ENCODE peak calls at places on chromosomes 2 and 18, in nine cellular contexts. One of them, this sample, is unnamed.

GRCh38 chr2:60335533-60336237 is 217.8 kb downstream of the BCL11A start:
- DNase-seq in Peyer's patch: no peak
- DNase-seq in ovary: no peak
- DNase-seq in K562: no peak
- DNase-seq in fibroblast of lung: no peak
- DNase-seq in left ventricle myocardium inferior: no peak
- DNase-seq in neural progenitor cell: no peak
- DNase-seq in pancreas: peak; percentile 29
- DNase-seq in GM23338: no peak
- DNase-seq in this sample: no peak

GRCh38 chr2:18105929-18106328 is 227.5 kb downstream of the KCNS3 start:
- DNase-seq in K562: no peak
- DNase-seq in left ventricle myocardium inferior: no peak
- DNase-seq in GM23338: no peak
- DNase-seq in fibroblast of lung: no peak
- DNase-seq in ovary: no peak
- DNase-seq in Peyer's patch: no peak
- DNase-seq in pancreas: no peak
- DNase-seq in neural progenitor cell: no peak
- DNase-seq in this sample: no peak

GRCh38 chr2:145546091-145546490 is 1026.2 kb upstream of the ZEB2 start:
- DNase-seq in K562: peak; percentile 9
- DNase-seq in left ventricle myocardium inferior: no peak
- DNase-seq in pancreas: no peak
- DNase-seq in Peyer's patch: no peak
- DNase-seq in GM23338: no peak
- DNase-seq in fibroblast of lung: peak; percentile 60
- DNase-seq in ovary: no peak
- DNase-seq in neural progenitor cell: no peak
- DNase-seq in this sample: no peak

GRCh38 chr2:111207892-111208291 is 87.2 kb downstream of the BCL2L11 start:
- DNase-seq in left ventricle myocardium inferior: no peak
- DNase-seq in neural progenitor cell: no peak
- DNase-seq in fibroblast of lung: no peak
- DNase-seq in ovary: no peak
- DNase-seq in K562: no peak
- DNase-seq in pancreas: no peak
- DNase-seq in GM23338: no peak
- DNase-seq in Peyer's patch: no peak
- DNase-seq in this sample: no peak

GRCh38 chr2:120901213-120901612 is 165.5 kb downstream of the GLI2 start:
- DNase-seq in pancreas: no peak
- DNase-seq in left ventricle myocardium inferior: peak; percentile 10
- DNase-seq in GM23338: no peak
- DNase-seq in fibroblast of lung: no peak
- DNase-seq in K562: no peak
- DNase-seq in neural progenitor cell: no peak
- DNase-seq in ovary: no peak
- DNase-seq in Peyer's patch: no peak
- DNase-seq in this sample: no peak

GRCh38 chr18:79922971-79923411 is 28.5 kb downstream of the SLC66A2 start:
- DNase-seq in GM23338: no peak
- DNase-seq in pancreas: no peak
- DNase-seq in left ventricle myocardium inferior: no peak
- DNase-seq in Peyer's patch: peak; percentile 31
- DNase-seq in ovary: peak; percentile 18
- DNase-seq in K562: no peak
- DNase-seq in fibroblast of lung: no peak
- DNase-seq in neural progenitor cell: no peak
- DNase-seq in this sample: no peak

GRCh38 chr18:47756364-47757016 is 174.0 kb downstream of the SMAD2 start:
- DNase-seq in Peyer's patch: peak; percentile 80
- DNase-seq in GM23338: peak; percentile 85
- DNase-seq in pancreas: peak; percentile 69
- DNase-seq in neural progenitor cell: peak; percentile 83
- DNase-seq in left ventricle myocardium inferior: peak; percentile 42
- DNase-seq in fibroblast of lung: peak; percentile 43
- DNase-seq in ovary: peak; percentile 39
- DNase-seq in K562: peak; percentile 50
- DNase-seq in this sample: peak; percentile 51

GRCh38 chr2:144674071-144674470 is 154.2 kb upstream of the ZEB2 start:
- DNase-seq in ovary: no peak
- DNase-seq in left ventricle myocardium inferior: no peak
- DNase-seq in GM23338: no peak
- DNase-seq in Peyer's patch: no peak
- DNase-seq in pancreas: no peak
- DNase-seq in neural progenitor cell: no peak
- DNase-seq in fibroblast of lung: no peak
- DNase-seq in K562: no peak
- DNase-seq in this sample: no peak

GRCh38 chr2:177717831-177718618 is 325.5 kb downstream of the AGPS start:
- DNase-seq in neural progenitor cell: no peak
- DNase-seq in pancreas: no peak
- DNase-seq in left ventricle myocardium inferior: no peak
- DNase-seq in GM23338: peak; percentile 37
- DNase-seq in Peyer's patch: no peak
- DNase-seq in K562: peak; percentile 27
- DNase-seq in fibroblast of lung: no peak
- DNase-seq in ovary: no peak
- DNase-seq in this sample: no peak

GRCh38 chr2:215435261-215435808 is 533 bp downstream of the FN1 start:
- DNase-seq in pancreas: no peak
- DNase-seq in left ventricle myocardium inferior: peak; percentile 33
- DNase-seq in neural progenitor cell: peak; percentile 86
- DNase-seq in Peyer's patch: peak; percentile 47
- DNase-seq in K562: peak; percentile 12
- DNase-seq in fibroblast of lung: no peak
- DNase-seq in ovary: no peak
- DNase-seq in GM23338: peak; percentile 77
- DNase-seq in this sample: no peak

GRCh38 chr2:113876503-113877387 is 13.1 kb upstream of the ACTR3 start:
- DNase-seq in K562: no peak
- DNase-seq in fibroblast of lung: no peak
- DNase-seq in ovary: no peak
- DNase-seq in Peyer's patch: peak; percentile 74
- DNase-seq in GM23338: peak; percentile 61
- DNase-seq in pancreas: peak; percentile 74
- DNase-seq in left ventricle myocardium inferior: no peak
- DNase-seq in neural progenitor cell: no peak
- DNase-seq in this sample: peak; percentile 71

GRCh38 chr2:232520489-232520888 is 301 bp downstream of the PRSS56 start:
- DNase-seq in pancreas: no peak
- DNase-seq in GM23338: no peak
- DNase-seq in ovary: no peak
- DNase-seq in left ventricle myocardium inferior: no peak
- DNase-seq in K562: no peak
- DNase-seq in neural progenitor cell: no peak
- DNase-seq in fibroblast of lung: no peak
- DNase-seq in Peyer's patch: no peak
- DNase-seq in this sample: no peak
- H3K27me3 ChIP-seq in pancreas: peaks cover 17% of the 10 kb centered on the region
- H3K27me3 ChIP-seq in GM23338: peaks cover 44% of the 10 kb centered on the region
- H3K27me3 ChIP-seq in ovary: no peaks in the 10 kb centered on the region
- H3K27me3 ChIP-seq in left ventricle myocardium inferior: peaks cover 81% of the 10 kb centered on the region
- H3K27me3 ChIP-seq in K562: peaks cover 53% of the 10 kb centered on the region
- H3K27me3 ChIP-seq in neural progenitor cell: peaks cover 67% of the 10 kb centered on the region
- H3K27me3 ChIP-seq in fibroblast of lung: peaks cover 15% of the 10 kb centered on the region
- H3K27me3 ChIP-seq in Peyer's patch: no peaks in the 10 kb centered on the region
- H3K27me3 ChIP-seq in this sample: peaks cover 25% of the 10 kb centered on the region

DNA sequence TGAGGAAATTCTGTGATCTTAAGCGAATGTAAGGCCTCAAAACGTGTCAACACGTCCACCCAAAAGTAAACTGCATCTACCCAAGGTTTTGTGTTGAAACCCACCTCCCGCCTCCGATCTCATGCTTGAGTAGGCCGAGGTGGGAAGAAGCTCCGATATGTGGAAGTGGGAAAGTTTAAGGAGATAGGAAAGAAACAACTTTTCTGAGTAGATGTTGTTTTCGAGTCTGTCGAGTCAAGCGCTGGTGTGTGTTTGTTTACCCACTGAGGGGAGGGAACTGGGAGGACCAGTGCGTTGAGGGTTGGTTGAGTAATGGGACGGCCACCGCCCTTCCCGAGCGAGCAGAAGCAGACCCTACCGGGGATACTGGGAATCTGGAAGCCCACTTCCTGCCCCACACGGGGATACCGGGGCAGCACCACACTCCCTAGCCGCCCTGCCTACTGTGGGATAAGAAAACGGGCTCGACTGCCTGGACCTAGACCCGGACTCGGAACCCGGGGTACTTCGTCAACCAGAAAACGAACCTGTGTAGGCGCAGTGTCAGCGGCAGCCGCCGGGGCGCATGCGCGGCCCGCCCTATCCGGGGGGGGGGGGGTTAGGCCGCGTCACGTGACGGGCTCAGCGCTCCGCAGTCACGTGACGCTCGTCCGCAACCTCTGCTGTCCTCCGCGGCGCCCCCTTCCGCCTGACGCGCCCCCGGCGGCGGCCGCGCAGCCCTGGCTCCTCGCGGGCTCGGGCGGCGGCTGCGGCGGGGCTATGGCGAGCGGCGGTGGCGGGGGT is at the start of gene RETREG2:
- DNase-seq in Peyer's patch: peak; percentile 94
- DNase-seq in GM23338: peak; percentile 94
- DNase-seq in ovary: peak; percentile 91
- DNase-seq in K562: peak; percentile 93
- DNase-seq in left ventricle myocardium inferior: peak; percentile 86
- DNase-seq in pancreas: peak; percentile 85
- DNase-seq in fibroblast of lung: peak; percentile 93
- DNase-seq in neural progenitor cell: peak; percentile 97
- DNase-seq in this sample: peak; percentile 73
- H3K36me3 ChIP-seq in Peyer's patch: no peaks in the 10 kb centered on the region
- H3K36me3 ChIP-seq in GM23338: no peaks in the 10 kb centered on the region
- H3K36me3 ChIP-seq in ovary: no peaks in the 10 kb centered on the region
- H3K36me3 ChIP-seq in K562: peaks cover 55% of the 10 kb centered on the region
- H3K36me3 ChIP-seq in left ventricle myocardium inferior: peaks cover 60% of the 10 kb centered on the region
- H3K36me3 ChIP-seq in pancreas: peaks cover 15% of the 10 kb centered on the region
- H3K36me3 ChIP-seq in fibroblast of lung: peaks cover 17% of the 10 kb centered on the region
- H3K36me3 ChIP-seq in neural progenitor cell: no peaks in the 10 kb centered on the region
- H3K36me3 ChIP-seq in this sample: peaks cover 36% of the 10 kb centered on the region

DNA sequence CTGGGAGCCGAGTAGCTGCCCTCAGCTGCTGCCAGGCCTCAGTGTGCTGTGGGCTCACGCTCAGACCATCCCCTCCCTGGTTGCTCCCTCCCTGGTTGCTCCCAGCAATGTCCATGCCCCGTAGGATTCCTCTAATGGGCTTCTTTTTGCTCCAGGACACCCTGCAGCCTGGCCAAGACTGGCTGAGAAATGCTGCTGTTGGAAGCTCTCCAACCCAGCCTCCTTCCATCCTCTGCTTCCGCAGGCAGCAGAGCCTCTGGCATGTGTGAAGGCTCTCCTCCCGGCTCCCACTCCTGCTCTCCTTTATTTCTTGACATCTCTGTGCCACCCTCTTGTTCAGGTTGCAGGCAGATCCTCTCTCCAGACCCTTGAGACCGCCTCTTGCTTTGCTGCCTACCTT is 48.7 kb downstream of the SOX11 start:
- DNase-seq in Peyer's patch: no peak
- DNase-seq in GM23338: no peak
- DNase-seq in fibroblast of lung: peak; percentile 7
- DNase-seq in pancreas: no peak
- DNase-seq in ovary: no peak
- DNase-seq in neural progenitor cell: no peak
- DNase-seq in left ventricle myocardium inferior: no peak
- DNase-seq in K562: no peak
- DNase-seq in this sample: no peak
- H3K27me3 ChIP-seq in Peyer's patch: no peaks in the 10 kb centered on the region
- H3K27me3 ChIP-seq in GM23338: no peaks in the 10 kb centered on the region
- H3K27me3 ChIP-seq in fibroblast of lung: no peaks in the 10 kb centered on the region
- H3K27me3 ChIP-seq in pancreas: no peaks in the 10 kb centered on the region
- H3K27me3 ChIP-seq in ovary: no peaks in the 10 kb centered on the region
- H3K27me3 ChIP-seq in neural progenitor cell: no peaks in the 10 kb centered on the region
- H3K27me3 ChIP-seq in left ventricle myocardium inferior: peaks cover 23% of the 10 kb centered on the region
- H3K27me3 ChIP-seq in K562: no peaks in the 10 kb centered on the region
- H3K27me3 ChIP-seq in this sample: no peaks in the 10 kb centered on the region

DNA sequence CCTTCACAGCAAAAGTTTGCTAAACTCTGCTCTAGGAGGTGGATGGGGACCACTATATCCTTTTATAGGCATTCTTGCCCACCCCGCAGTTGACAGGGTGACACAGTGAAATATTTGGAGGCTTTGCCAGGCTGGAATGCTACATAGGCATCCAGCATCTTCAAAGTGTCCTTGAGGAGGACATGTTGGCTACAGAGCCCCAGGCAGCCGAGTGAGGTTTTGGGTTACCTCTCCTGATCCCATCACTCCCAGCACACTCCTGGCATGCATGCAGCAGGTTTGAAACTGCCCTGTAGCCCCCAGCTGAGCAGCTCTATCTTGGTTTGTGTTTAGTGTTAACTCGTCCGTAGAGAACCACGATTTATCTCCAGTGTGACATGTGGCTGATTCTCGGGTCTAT is 7.3 kb downstream of the FOSL2 start:
- DNase-seq in left ventricle myocardium inferior: no peak
- DNase-seq in GM23338: no peak
- DNase-seq in fibroblast of lung: no peak
- DNase-seq in Peyer's patch: no peak
- DNase-seq in pancreas: no peak
- DNase-seq in ovary: no peak
- DNase-seq in K562: no peak
- DNase-seq in neural progenitor cell: no peak
- DNase-seq in this sample: no peak
- H3K36me3 ChIP-seq in left ventricle myocardium inferior: peaks cover 21% of the 10 kb centered on the region
- H3K36me3 ChIP-seq in GM23338: no peaks in the 10 kb centered on the region
- H3K36me3 ChIP-seq in fibroblast of lung: peaks cover 18% of the 10 kb centered on the region
- H3K36me3 ChIP-seq in Peyer's patch: no peaks in the 10 kb centered on the region
- H3K36me3 ChIP-seq in pancreas: peaks cover 5% of the 10 kb centered on the region
- H3K36me3 ChIP-seq in ovary: no peaks in the 10 kb centered on the region
- H3K36me3 ChIP-seq in K562: no peaks in the 10 kb centered on the region
- H3K36me3 ChIP-seq in neural progenitor cell: no peaks in the 10 kb centered on the region
- H3K36me3 ChIP-seq in this sample: no peaks in the 10 kb centered on the region

GRCh38 chr2:9358846-9359245 is 64.5 kb downstream of the ITGB1BP1 start:
- DNase-seq in Peyer's patch: no peak
- DNase-seq in GM23338: no peak
- DNase-seq in left ventricle myocardium inferior: no peak
- DNase-seq in pancreas: no peak
- DNase-seq in K562: no peak
- DNase-seq in ovary: no peak
- DNase-seq in fibroblast of lung: no peak
- DNase-seq in neural progenitor cell: no peak
- DNase-seq in this sample: no peak
- H3K27me3 ChIP-seq in Peyer's patch: no peaks in the 10 kb centered on the region
- H3K27me3 ChIP-seq in GM23338: no peaks in the 10 kb centered on the region
- H3K27me3 ChIP-seq in left ventricle myocardium inferior: no peaks in the 10 kb centered on the region
- H3K27me3 ChIP-seq in pancreas: no peaks in the 10 kb centered on the region
- H3K27me3 ChIP-seq in K562: peaks cover 20% of the 10 kb centered on the region
- H3K27me3 ChIP-seq in ovary: no peaks in the 10 kb centered on the region
- H3K27me3 ChIP-seq in fibroblast of lung: no peaks in the 10 kb centered on the region
- H3K27me3 ChIP-seq in neural progenitor cell: no peaks in the 10 kb centered on the region
- H3K27me3 ChIP-seq in this sample: no peaks in the 10 kb centered on the region